ENCODE peak calls at places on chromosomes 1 and 21, in five cellular contexts. W is SK-N-SH, T is colonic mucosa, Q is HCT116, S is esophagus muscularis mucosa. O is an unnamed sample.

GRCh38 chr1:229139320-229139719 is 131.6 kb upstream of the RAB4A start:
- DNase-seq in Q (no peak), W (no peak), T (no peak), S (no peak), O (no peak)

GRCh38 chr21:29403291-29403690 is 104.6 kb downstream of the BACH1 start:
- DNase-seq in T (no peak), Q (no peak), S (no peak), W (no peak), O (no peak)

GRCh38 chr1:212488436-212489283 is 55.9 kb downstream of the NENF start:
- DNase-seq in S (peak), T (peak), W (no peak), Q (no peak), O (no peak)

GRCh38 chr1:14896381-14897079 is 257.0 kb upstream of the TMEM51 start:
- DNase-seq in T (no peak), W (no peak), S (no peak), Q (no peak), O (no peak)

GRCh38 chr1:36285450-36286101 is 20.6 kb upstream of the SH3D21 start:
- DNase-seq in T (peak), S (no peak), W (peak), Q (peak), O (peak)

GRCh38 chr1:160354388-160354985 is 11.3 kb downstream of the NCSTN start:
- DNase-seq in T (no peak), W (peak), Q (no peak), S (no peak), O (peak)

GRCh38 chr1:15500184-15500958 is 23.6 kb downstream of the CASP9 start:
- DNase-seq in W (no peak), T (no peak), Q (no peak), S (no peak), O (no peak)

GRCh38 chr1:149848811-149849210 is 50.6 kb upstream of the BOLA1 start:
- DNase-seq in W (no peak), Q (no peak), T (no peak), S (no peak), O (no peak)

GRCh38 chr1:6262570-6263420 is 1.9 kb upstream of the GPR153 start:
- DNase-seq in W (no peak), S (no peak), Q (no peak), T (peak), O (peak)

GRCh38 chr21:23130308-23130707 is 2132.1 kb downstream of the NCAM2 start:
- DNase-seq in W (no peak), Q (no peak), S (no peak), T (no peak), O (no peak)

GRCh38 chr1:27388337-27389005 is 4.0 kb upstream of the GPR3 start:
- DNase-seq in W (peak), T (peak), S (no peak), Q (peak), O (peak)

GRCh38 chr1:243507001-243507671 is 251.3 kb downstream of the SDCCAG8 start:
- DNase-seq in T (no peak), W (no peak), Q (no peak), S (no peak), O (no peak)

GRCh38 chr1:28056129-28056925 is 32.1 kb downstream of the EYA3 start:
- DNase-seq in W (no peak), S (no peak), T (no peak), Q (no peak), O (peak)

GRCh38 chr1:76759950-76760349 is 107.3 kb upstream of the ST6GALNAC5 start:
- DNase-seq in W (peak), T (no peak), Q (no peak), S (no peak), O (no peak)

GRCh38 chr1:160127865-160128523 is 12.4 kb downstream of the ATP1A2 start:
- DNase-seq in Q (no peak), T (no peak), W (no peak), S (no peak), O (no peak)

GRCh38 chr1:71345491-71345890 is 264.7 kb upstream of the ZRANB2 start:
- DNase-seq in S (no peak), Q (no peak), T (no peak), W (no peak), O (no peak)

GRCh38 chr1:71339238-71339637 is 258.4 kb upstream of the ZRANB2 start:
- DNase-seq in Q (no peak), W (no peak), S (no peak), T (no peak), O (no peak)

DNA sequence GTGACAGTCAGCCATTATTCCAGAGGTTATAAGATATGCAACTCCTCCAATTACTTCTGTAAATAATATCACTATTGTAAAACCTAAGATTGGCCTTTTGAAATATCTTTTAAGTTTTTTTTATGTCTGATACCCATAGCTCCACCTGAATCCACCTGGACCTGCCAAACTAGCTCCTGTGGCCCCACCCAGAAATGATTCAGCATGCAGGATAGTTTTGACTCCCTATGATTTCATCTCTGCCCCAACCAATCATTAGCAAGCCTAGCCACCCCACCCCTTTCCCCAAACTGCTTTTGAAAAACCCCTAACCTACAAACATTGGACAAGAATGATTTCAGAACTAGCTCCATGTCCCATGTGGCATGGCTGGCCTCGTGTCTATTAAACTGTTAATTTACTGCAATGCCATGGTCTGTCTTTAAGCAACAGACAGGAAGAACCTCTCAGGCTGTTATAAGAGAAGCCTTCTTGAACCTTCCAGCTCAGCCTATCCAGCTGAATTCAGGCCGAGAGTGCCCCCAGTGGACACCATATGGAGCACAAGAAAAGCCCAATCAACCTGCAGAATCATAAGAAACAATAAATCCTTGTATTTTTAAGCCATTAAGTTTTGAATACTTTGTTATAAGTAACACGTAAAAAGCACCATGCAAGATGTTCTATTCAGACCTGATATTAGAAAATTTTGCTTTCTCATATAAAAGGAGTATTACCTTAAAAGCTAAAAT is 263.0 kb upstream of the ZRANB2 start:
- DNase-seq in Q (no peak), S (no peak), W (no peak), T (no peak), O (no peak)
- TF ChIP-seq CTCF in Q (no peak), S (no peak), W (peak), T (no peak), O (no peak)

DNA sequence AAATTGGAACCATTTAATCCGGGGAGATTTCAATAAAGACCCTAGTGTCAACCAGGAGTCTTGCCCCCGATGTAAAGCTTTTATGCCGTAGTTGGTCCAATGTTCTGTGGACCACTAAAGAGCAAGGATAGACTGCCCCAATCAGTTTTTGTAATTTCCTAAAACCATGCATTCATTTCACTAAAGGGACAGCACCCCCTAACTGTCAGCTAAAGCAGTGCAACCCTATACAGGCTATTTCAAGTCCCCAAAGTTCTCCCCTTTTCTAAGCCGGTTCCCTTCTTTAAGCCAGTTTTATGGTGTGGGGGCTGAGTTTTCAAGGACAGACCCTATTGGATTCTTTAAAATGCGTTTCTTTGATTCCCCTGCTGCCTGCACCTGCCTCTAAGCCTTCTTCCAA is 12.7 kb upstream of the PDPN start:
- DNase-seq in S (no peak), Q (no peak), W (no peak), T (no peak), O (no peak)
- TF ChIP-seq CTCF in S (peak), Q (peak), W (peak), T (peak), O (peak)

GRCh38 chr1:247078315-247079140 is at the start of gene ZNF670:
- DNase-seq in S (peak), Q (peak), T (peak), W (peak), O (peak)
- TF ChIP-seq CTCF in S (no peak), Q (no peak), T (no peak), W (no peak), O (no peak)

GRCh38 chr1:155254714-155255242 is 505 bp downstream of the ENTREP3 start:
- DNase-seq in Q (no peak), S (no peak), T (no peak), W (peak), O (peak)
- TF ChIP-seq CTCF in Q (no peak), S (no peak), T (no peak), W (no peak), O (no peak)